ENCODE peak calls at places on chromosomes 4 and X, in four cellular contexts. One of them, this sample, is unnamed.

GRCh38 chr4:22191565-22192301 is 243.2 kb upstream of the KCNIP4 start:
- DNase-seq in K562: no peak
- DNase-seq in HL-60: no peak
- DNase-seq in GM12878: no peak
- DNase-seq in this sample: no peak

GRCh38 chr4:148874331-148874730 is 432.1 kb upstream of the NR3C2 start:
- DNase-seq in K562: no peak
- DNase-seq in HL-60: no peak
- DNase-seq in GM12878: no peak
- DNase-seq in this sample: no peak

GRCh38 chr4:37802068-37802666 is 24.3 kb upstream of the PGM2 start:
- DNase-seq in K562: peak; percentile 11
- DNase-seq in HL-60: peak; percentile 35
- DNase-seq in GM12878: no peak
- DNase-seq in this sample: no peak

GRCh38 chr4:33334416-33334815 is 2614.2 kb downstream of the PCDH7 start:
- DNase-seq in K562: no peak
- DNase-seq in HL-60: no peak
- DNase-seq in GM12878: no peak
- DNase-seq in this sample: no peak

GRCh38 chr4:7235030-7235380 is 42.7 kb downstream of the SORCS2 start:
- DNase-seq in K562: no peak
- DNase-seq in HL-60: no peak
- DNase-seq in GM12878: no peak
- DNase-seq in this sample: no peak

GRCh38 chr4:8191136-8191747 is 7.8 kb upstream of the SH3TC1 start:
- DNase-seq in K562: peak; percentile 68
- DNase-seq in HL-60: no peak
- DNase-seq in GM12878: peak; percentile 44
- DNase-seq in this sample: no peak

GRCh38 chr4:153538408-153539057 is 72.4 kb downstream of the TMEM131L start:
- DNase-seq in K562: no peak
- DNase-seq in HL-60: no peak
- DNase-seq in GM12878: no peak
- DNase-seq in this sample: no peak

GRCh38 chr4:56907009-56907408 is 691 bp upstream of the REST start:
- DNase-seq in K562: no peak
- DNase-seq in HL-60: no peak
- DNase-seq in GM12878: no peak
- DNase-seq in this sample: no peak

GRCh38 chrX:17590892-17591740 is 146.2 kb upstream of the SCML1 start:
- DNase-seq in K562: peak; percentile 22
- DNase-seq in HL-60: peak; percentile 52
- DNase-seq in GM12878: no peak
- DNase-seq in this sample: peak; percentile 4

GRCh38 chr4:38281416-38282071 is 321.3 kb downstream of the PTTG2 start:
- DNase-seq in K562: no peak
- DNase-seq in HL-60: no peak
- DNase-seq in GM12878: no peak
- DNase-seq in this sample: no peak

GRCh38 chrX:154742623-154743022 is 8.3 kb downstream of the GAB3 start:
- DNase-seq in K562: no peak
- DNase-seq in HL-60: no peak
- DNase-seq in GM12878: no peak
- DNase-seq in this sample: no peak

GRCh38 chr4:2266821-2267220 is 4.9 kb upstream of the MXD4 start:
- DNase-seq in K562: no peak
- DNase-seq in HL-60: no peak
- DNase-seq in GM12878: no peak
- DNase-seq in this sample: no peak

GRCh38 chrX:48083212-48083611 is 11.8 kb upstream of the ZNF630 start:
- DNase-seq in K562: peak; percentile 52
- DNase-seq in HL-60: peak; percentile 38
- DNase-seq in GM12878: no peak
- DNase-seq in this sample: peak; percentile 17

GRCh38 chr4:139330283-139330682 is 28.0 kb upstream of the NDUFC1 start:
- DNase-seq in K562: no peak
- DNase-seq in HL-60: no peak
- DNase-seq in GM12878: no peak
- DNase-seq in this sample: no peak

GRCh38 chr4:76733380-76733779 is 164.6 kb downstream of the SOWAHB start:
- DNase-seq in K562: no peak
- DNase-seq in HL-60: no peak
- DNase-seq in GM12878: no peak
- DNase-seq in this sample: no peak

GRCh38 chrX:26262121-26262523 is 46.2 kb downstream of the MAGEB5 start:
- DNase-seq in K562: no peak
- DNase-seq in HL-60: no peak
- DNase-seq in GM12878: no peak
- DNase-seq in this sample: no peak

GRCh38 chr4:108355523-108356208 is 186.9 kb upstream of the LEF1 start:
- DNase-seq in K562: no peak
- DNase-seq in HL-60: no peak
- DNase-seq in GM12878: no peak
- DNase-seq in this sample: no peak

GRCh38 chr4:128310266-128310697 is 22.7 kb upstream of the PGRMC2 start:
- DNase-seq in K562: no peak
- DNase-seq in HL-60: no peak
- DNase-seq in GM12878: no peak
- DNase-seq in this sample: no peak

GRCh38 chr4:67344594-67345380 is 200.5 kb downstream of the CENPC start:
- DNase-seq in K562: no peak
- DNase-seq in HL-60: no peak
- DNase-seq in GM12878: no peak
- DNase-seq in this sample: no peak

GRCh38 chr4:113643505-113643904 is 118.0 kb downstream of the CAMK2D start:
- DNase-seq in K562: no peak
- DNase-seq in HL-60: no peak
- DNase-seq in GM12878: no peak
- DNase-seq in this sample: no peak

GRCh38 chr4:8694651-8695151 is 102.1 kb downstream of the CPZ start:
- DNase-seq in K562: no peak
- DNase-seq in HL-60: no peak
- DNase-seq in GM12878: no peak
- DNase-seq in this sample: no peak

GRCh38 chr4:133129237-133129636 is 19.9 kb upstream of the PCDH10 start:
- DNase-seq in K562: no peak
- DNase-seq in HL-60: no peak
- DNase-seq in GM12878: no peak
- DNase-seq in this sample: no peak

GRCh38 chrX:73818200-73819116 is 255.5 kb downstream of the CHIC1 start:
- DNase-seq in K562: no peak
- DNase-seq in HL-60: no peak
- DNase-seq in GM12878: no peak
- DNase-seq in this sample: no peak

GRCh38 chr4:16199132-16199531 is 27.1 kb downstream of the TAPT1 start:
- DNase-seq in K562: no peak
- DNase-seq in HL-60: no peak
- DNase-seq in GM12878: no peak
- DNase-seq in this sample: no peak

GRCh38 chr4:678765-679481 is 4.6 kb downstream of the MYL5 start:
- DNase-seq in K562: no peak
- DNase-seq in HL-60: no peak
- DNase-seq in GM12878: no peak
- DNase-seq in this sample: no peak

GRCh38 chr4:128288689-128289106 is 1.1 kb upstream of the PGRMC2 start:
- DNase-seq in K562: no peak
- DNase-seq in HL-60: peak; percentile 21
- DNase-seq in GM12878: peak; percentile 17
- DNase-seq in this sample: no peak

GRCh38 chrX:49071877-49072711 is 1.7 kb downstream of the PRAF2 start:
- DNase-seq in K562: peak; percentile 31
- DNase-seq in HL-60: no peak
- DNase-seq in GM12878: no peak
- DNase-seq in this sample: no peak

GRCh38 chr4:186037692-186038658 is 31.0 kb upstream of the TLR3 start:
- DNase-seq in K562: peak; percentile 68
- DNase-seq in HL-60: peak; percentile 49
- DNase-seq in GM12878: peak; percentile 36
- DNase-seq in this sample: peak; percentile 36

GRCh38 chrX:46686003-46686645 is 72.8 kb downstream of the SLC9A7 start:
- DNase-seq in K562: peak; percentile 50
- DNase-seq in HL-60: peak; percentile 28
- DNase-seq in GM12878: no peak
- DNase-seq in this sample: no peak

GRCh38 chrX:24990585-24990984 is 25.2 kb downstream of the ARX start:
- DNase-seq in K562: no peak
- DNase-seq in HL-60: no peak
- DNase-seq in GM12878: no peak
- DNase-seq in this sample: no peak

GRCh38 chr4:77473509-77473908 is 132.1 kb upstream of the CXCL13 start:
- DNase-seq in K562: peak; percentile 51
- DNase-seq in HL-60: no peak
- DNase-seq in GM12878: no peak
- DNase-seq in this sample: no peak

GRCh38 chr4:2333356-2333841 is 71.5 kb upstream of the MXD4 start:
- DNase-seq in K562: no peak
- DNase-seq in HL-60: peak; percentile 62
- DNase-seq in GM12878: peak; percentile 16
- DNase-seq in this sample: no peak

GRCh38 chr4:52665592-52665991 is 6.5 kb upstream of the USP46 start:
- DNase-seq in K562: no peak
- DNase-seq in HL-60: no peak
- DNase-seq in GM12878: no peak
- DNase-seq in this sample: no peak

GRCh38 chrX:40189018-40189417 is 91.3 kb upstream of the BCOR start:
- DNase-seq in K562: no peak
- DNase-seq in HL-60: no peak
- DNase-seq in GM12878: no peak
- DNase-seq in this sample: no peak

GRCh38 chr4:166172619-166173018 is 299.6 kb downstream of the TLL1 start:
- DNase-seq in K562: no peak
- DNase-seq in HL-60: no peak
- DNase-seq in GM12878: no peak
- DNase-seq in this sample: no peak

GRCh38 chrX:106973433-106974149 is 26.4 kb downstream of the MORC4 start:
- DNase-seq in K562: no peak
- DNase-seq in HL-60: no peak
- DNase-seq in GM12878: no peak
- DNase-seq in this sample: no peak
- TF ChIP-seq SPI1 in K562: no peak
- TF ChIP-seq SPI1 in HL-60: no peak
- TF ChIP-seq SPI1 in GM12878: no peak
- TF ChIP-seq SPI1 in this sample: no peak

DNA sequence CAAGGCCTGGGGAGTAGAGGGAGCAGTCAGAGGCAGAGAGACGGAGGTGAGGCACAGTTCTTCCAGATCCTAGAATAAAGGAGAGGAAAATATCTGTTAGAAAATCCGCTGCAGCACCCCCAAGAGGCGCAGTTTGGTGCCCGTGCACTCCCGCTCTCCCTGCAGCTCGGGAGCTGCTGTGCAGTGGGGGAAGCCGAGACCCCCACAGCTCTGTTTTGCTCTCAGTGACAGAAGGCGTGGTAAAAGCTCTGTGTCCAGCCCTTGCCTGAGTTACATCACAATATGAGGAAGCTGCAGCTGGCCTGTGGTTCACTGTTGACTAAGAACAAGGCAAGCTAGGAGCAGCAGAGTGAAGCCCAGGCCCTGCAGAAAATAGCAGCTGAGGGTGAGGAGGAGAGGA is 88.5 kb upstream of the ADRA2C start:
- DNase-seq in K562: no peak
- DNase-seq in HL-60: peak; percentile 60
- DNase-seq in GM12878: no peak
- DNase-seq in this sample: no peak
- TF ChIP-seq SPI1 in K562: no peak
- TF ChIP-seq SPI1 in HL-60: no peak
- TF ChIP-seq SPI1 in GM12878: no peak
- TF ChIP-seq SPI1 in this sample: no peak

GRCh38 chr4:176794151-176794550 is 1.4 kb upstream of the VEGFC start:
- DNase-seq in K562: no peak
- DNase-seq in HL-60: no peak
- DNase-seq in GM12878: no peak
- DNase-seq in this sample: no peak
- TF ChIP-seq SPI1 in K562: no peak
- TF ChIP-seq SPI1 in HL-60: no peak
- TF ChIP-seq SPI1 in GM12878: no peak
- TF ChIP-seq SPI1 in this sample: no peak

DNA sequence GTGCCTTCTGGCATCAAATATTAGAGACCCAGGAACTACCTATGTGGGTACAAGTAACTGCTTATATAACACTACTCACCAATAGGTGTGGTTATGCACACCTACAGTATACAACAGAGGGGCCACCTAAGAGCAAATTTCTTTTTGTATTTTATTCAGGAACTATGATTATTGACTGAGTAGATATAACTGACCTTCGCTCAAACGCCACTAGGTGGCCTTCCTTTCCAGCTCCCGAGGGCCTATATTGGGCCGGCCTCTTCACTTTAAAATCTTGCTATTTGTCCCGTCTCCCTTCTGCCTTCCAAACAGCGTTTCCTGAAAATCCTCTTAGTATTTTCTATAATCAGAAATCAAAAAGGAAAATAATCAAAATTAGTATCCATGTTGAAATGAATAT is 19.9 kb upstream of the PABPC5 start:
- DNase-seq in K562: no peak
- DNase-seq in HL-60: no peak
- DNase-seq in GM12878: no peak
- DNase-seq in this sample: no peak
- TF ChIP-seq SPI1 in K562: no peak
- TF ChIP-seq SPI1 in HL-60: no peak
- TF ChIP-seq SPI1 in GM12878: no peak
- TF ChIP-seq SPI1 in this sample: no peak

DNA sequence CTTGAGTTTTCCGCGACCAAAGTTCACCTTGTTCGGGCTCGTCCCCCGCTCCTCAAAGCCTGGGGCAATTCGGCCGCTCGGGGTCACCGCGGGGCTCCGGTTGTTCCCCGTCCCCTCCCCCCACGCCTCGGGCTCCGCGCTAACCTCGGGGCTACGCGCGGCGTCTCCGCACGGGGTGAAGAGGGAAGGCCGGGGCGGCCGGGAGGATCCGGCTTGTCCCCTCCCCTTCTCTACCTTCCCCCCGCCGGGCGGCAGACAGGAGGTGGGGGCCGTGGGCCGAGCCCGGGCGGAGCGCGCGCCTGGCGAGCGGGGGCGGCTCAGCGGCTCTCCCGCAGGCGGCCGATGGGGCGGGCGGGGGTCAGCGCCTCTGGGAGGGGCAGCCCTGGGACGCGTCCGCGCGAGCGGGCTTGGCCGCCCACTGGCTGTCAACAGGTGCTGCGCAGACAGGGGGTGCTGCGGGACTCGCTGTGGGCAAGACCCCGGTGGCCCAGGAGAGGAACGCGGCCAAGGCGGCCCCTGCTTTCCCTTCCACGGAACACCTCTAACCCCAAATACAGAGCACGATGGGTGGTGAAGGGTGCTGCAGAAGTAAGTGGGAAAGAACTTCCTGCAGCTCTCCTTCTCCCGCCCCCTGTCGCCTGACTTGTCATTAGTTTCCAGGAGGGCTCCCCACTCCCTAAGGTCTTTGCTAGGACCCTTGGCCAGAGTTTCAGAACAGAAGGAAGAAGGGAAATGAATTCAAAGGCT is at the start of gene PDGFC:
- DNase-seq in K562: peak; percentile 12
- DNase-seq in HL-60: peak; percentile 36
- DNase-seq in GM12878: no peak
- DNase-seq in this sample: peak; percentile 22
- TF ChIP-seq SPI1 in K562: no peak
- TF ChIP-seq SPI1 in HL-60: no peak
- TF ChIP-seq SPI1 in GM12878: no peak
- TF ChIP-seq SPI1 in this sample: no peak